ENCODE peak calls at places on chromosomes 5 and 9, in seven cellular contexts. One of them, this sample, is unnamed.

GRCh38 chr5:90878549-90879196 is 320.1 kb downstream of the ADGRV1 start:
- DNase-seq in pons: no peak
- DNase-seq in H9: no peak
- DNase-seq in ELR: no peak
- DNase-seq in CMK: no peak
- DNase-seq in LoVo: no peak
- DNase-seq in central memory CD8-positive, alpha-beta T cell: no peak
- DNase-seq in this sample: peak; percentile 34

GRCh38 chr5:131252824-131253171 is 11.1 kb upstream of the CDC42SE2 start:
- DNase-seq in pons: peak; percentile 85
- DNase-seq in H9: no peak
- DNase-seq in ELR: no peak
- DNase-seq in CMK: peak; percentile 82
- DNase-seq in LoVo: no peak
- DNase-seq in central memory CD8-positive, alpha-beta T cell: peak; percentile 55
- DNase-seq in this sample: no peak

GRCh38 chr5:35771321-35771720 is 85.4 kb upstream of the IL7R start:
- DNase-seq in pons: no peak
- DNase-seq in H9: no peak
- DNase-seq in ELR: peak; percentile 97
- DNase-seq in CMK: no peak
- DNase-seq in LoVo: peak; percentile 51
- DNase-seq in central memory CD8-positive, alpha-beta T cell: no peak
- DNase-seq in this sample: peak; percentile 97

GRCh38 chr9:34686231-34686630 is 4.8 kb downstream of the CCL19 start:
- DNase-seq in pons: no peak
- DNase-seq in H9: no peak
- DNase-seq in ELR: no peak
- DNase-seq in CMK: no peak
- DNase-seq in LoVo: no peak
- DNase-seq in central memory CD8-positive, alpha-beta T cell: no peak
- DNase-seq in this sample: no peak

GRCh38 chr9:131733601-131734061 is 6.2 kb downstream of the RAPGEF1 start:
- DNase-seq in pons: no peak
- DNase-seq in H9: peak; percentile 48
- DNase-seq in ELR: peak; percentile 93
- DNase-seq in CMK: peak; percentile 46
- DNase-seq in LoVo: peak; percentile 88
- DNase-seq in central memory CD8-positive, alpha-beta T cell: no peak
- DNase-seq in this sample: peak; percentile 96

GRCh38 chr5:156934450-156935211 is 28.4 kb downstream of the TIMD4 start:
- DNase-seq in pons: peak; percentile 35
- DNase-seq in H9: no peak
- DNase-seq in ELR: no peak
- DNase-seq in CMK: peak; percentile 12
- DNase-seq in LoVo: no peak
- DNase-seq in central memory CD8-positive, alpha-beta T cell: peak; percentile 28
- DNase-seq in this sample: no peak

GRCh38 chr5:108046955-108047670 is 334.8 kb downstream of the FBXL17 start:
- DNase-seq in pons: no peak
- DNase-seq in H9: peak; percentile 26
- DNase-seq in ELR: no peak
- DNase-seq in CMK: no peak
- DNase-seq in LoVo: no peak
- DNase-seq in central memory CD8-positive, alpha-beta T cell: no peak
- DNase-seq in this sample: no peak

GRCh38 chr9:125119643-125120286 is 23.6 kb downstream of the SCAI start:
- DNase-seq in pons: no peak
- DNase-seq in H9: no peak
- DNase-seq in ELR: peak; percentile 53
- DNase-seq in CMK: no peak
- DNase-seq in LoVo: no peak
- DNase-seq in central memory CD8-positive, alpha-beta T cell: no peak
- DNase-seq in this sample: peak; percentile 55

GRCh38 chr5:179375966-179376365 is 30.7 kb upstream of the ADAMTS2 start:
- DNase-seq in pons: no peak
- DNase-seq in H9: peak; percentile 19
- DNase-seq in ELR: no peak
- DNase-seq in CMK: no peak
- DNase-seq in LoVo: no peak
- DNase-seq in central memory CD8-positive, alpha-beta T cell: no peak
- DNase-seq in this sample: no peak

GRCh38 chr9:20137425-20137824 is 348.6 kb upstream of the SLC24A2 start:
- DNase-seq in pons: no peak
- DNase-seq in H9: no peak
- DNase-seq in ELR: no peak
- DNase-seq in CMK: no peak
- DNase-seq in LoVo: no peak
- DNase-seq in central memory CD8-positive, alpha-beta T cell: no peak
- DNase-seq in this sample: no peak

GRCh38 chr5:75322066-75322465 is 15.0 kb upstream of the HMGCR start:
- DNase-seq in pons: no peak
- DNase-seq in H9: peak; percentile 58
- DNase-seq in ELR: no peak
- DNase-seq in CMK: no peak
- DNase-seq in LoVo: peak; percentile 8
- DNase-seq in central memory CD8-positive, alpha-beta T cell: no peak
- DNase-seq in this sample: no peak

GRCh38 chr9:137774775-137775386 is 102.7 kb upstream of the CACNA1B start:
- DNase-seq in pons: no peak
- DNase-seq in H9: peak; percentile 28
- DNase-seq in ELR: no peak
- DNase-seq in CMK: no peak
- DNase-seq in LoVo: no peak
- DNase-seq in central memory CD8-positive, alpha-beta T cell: no peak
- DNase-seq in this sample: no peak

GRCh38 chr5:165143727-165144210 is 1638.3 kb downstream of the MAT2B start:
- DNase-seq in pons: no peak
- DNase-seq in H9: no peak
- DNase-seq in ELR: no peak
- DNase-seq in CMK: peak; percentile 8
- DNase-seq in LoVo: no peak
- DNase-seq in central memory CD8-positive, alpha-beta T cell: no peak
- DNase-seq in this sample: no peak

GRCh38 chr5:41115281-41115680 is 44.1 kb upstream of the MROH2B start:
- DNase-seq in pons: no peak
- DNase-seq in H9: no peak
- DNase-seq in ELR: peak; percentile 40
- DNase-seq in CMK: no peak
- DNase-seq in LoVo: no peak
- DNase-seq in central memory CD8-positive, alpha-beta T cell: no peak
- DNase-seq in this sample: peak; percentile 94